ENCODE peak calls at places on chromosomes 4 and X, in six cellular contexts. U, P, F, D, X and N are unnamed samples.

GRCh38 chrX:40166582-40166981 is 68.8 kb upstream of the BCOR start:
- DNase-seq in D (peak; percentile 56), F (no peak), U (no peak), P (peak; percentile 75), X (no peak), N (no peak)

GRCh38 chr4:89949782-89950387 is 55.2 kb downstream of the MMRN1 start:
- DNase-seq in X (no peak), P (no peak), D (no peak), U (no peak), F (no peak), N (no peak)

GRCh38 chr4:185128272-185129119 is 14.6 kb upstream of the SLC25A4 start:
- DNase-seq in D (no peak), U (peak; percentile 26), F (peak; percentile 26), X (peak; percentile 36), P (no peak), N (no peak)

GRCh38 chr4:121185960-121186359 is 21.8 kb upstream of the TNIP3 start:
- DNase-seq in X (no peak), P (no peak), F (no peak), D (no peak), U (no peak), N (no peak)

GRCh38 chr4:124694306-124694705 is 18.2 kb downstream of the ANKRD50 start:
- DNase-seq in U (no peak), D (no peak), X (no peak), P (no peak), F (no peak), N (no peak)

GRCh38 chr4:83128235-83128929 is 13.9 kb upstream of the PLAC8 start:
- DNase-seq in F (no peak), X (no peak), U (no peak), D (peak; percentile 76), P (peak; percentile 79), N (no peak)

GRCh38 chr4:152486414-152487389 is 49.2 kb downstream of the FBXW7 start:
- DNase-seq in P (no peak), U (no peak), D (no peak), F (no peak), X (no peak), N (no peak)

GRCh38 chrX:140744085-140744484 is 34.5 kb downstream of the LINC00632 start:
- DNase-seq in U (no peak), X (no peak), D (no peak), F (no peak), P (no peak), N (no peak)

GRCh38 chr4:120977435-120977997 is 55.0 kb upstream of the PRDM5 start:
- DNase-seq in F (no peak), D (peak; percentile 77), U (no peak), P (peak; percentile 36), X (peak; percentile 9), N (no peak)

GRCh38 chr4:80592950-80593349 is 257.4 kb downstream of the CFAP299 start:
- DNase-seq in P (no peak), U (no peak), F (no peak), X (no peak), D (no peak), N (no peak)

GRCh38 chr4:14264437-14264836 is 636.9 kb upstream of the BOD1L1 start:
- DNase-seq in F (no peak), D (peak; percentile 27), X (no peak), U (no peak), P (no peak), N (no peak)

GRCh38 chr4:8494983-8495548 is 54.5 kb downstream of the TRMT44 start:
- DNase-seq in X (no peak), F (no peak), D (no peak), P (no peak), U (no peak), N (no peak)

GRCh38 chr4:100742045-100742444 is 224.2 kb upstream of the EMCN start:
- DNase-seq in D (peak; percentile 77), U (no peak), X (no peak), P (peak; percentile 22), F (no peak), N (no peak)

GRCh38 chr4:100736651-100737450 is 219.0 kb upstream of the EMCN start:
- DNase-seq in U (no peak), P (peak; percentile 74), F (no peak), X (no peak), D (peak; percentile 92), N (no peak)

GRCh38 chr4:100738388-100739165 is 220.8 kb upstream of the EMCN start:
- DNase-seq in D (peak; percentile 83), U (no peak), X (no peak), F (no peak), P (peak; percentile 79), N (no peak)
- TF ChIP-seq CTCF in D (no peak), U (peak; percentile 22), X (no peak), F (no peak), P (no peak), N (no peak)

GRCh38 chr4:108868606-108869227 is 105.9 kb upstream of the ETNPPL start:
- DNase-seq in D (no peak), P (no peak), F (no peak), X (no peak), U (no peak), N (no peak)
- TF ChIP-seq CTCF in D (no peak), P (no peak), F (no peak), X (no peak), U (no peak), N (no peak)

GRCh38 chr4:84578540-84579409 is 4.2 kb upstream of the CDS1 start:
- DNase-seq in D (peak; percentile 79), U (no peak), X (peak; percentile 26), P (peak; percentile 21), F (no peak), N (no peak)
- TF ChIP-seq CTCF in D (peak; percentile 73), U (peak; percentile 61), X (peak; percentile 48), P (peak; percentile 74), F (no peak), N (peak; percentile 45)

DNA sequence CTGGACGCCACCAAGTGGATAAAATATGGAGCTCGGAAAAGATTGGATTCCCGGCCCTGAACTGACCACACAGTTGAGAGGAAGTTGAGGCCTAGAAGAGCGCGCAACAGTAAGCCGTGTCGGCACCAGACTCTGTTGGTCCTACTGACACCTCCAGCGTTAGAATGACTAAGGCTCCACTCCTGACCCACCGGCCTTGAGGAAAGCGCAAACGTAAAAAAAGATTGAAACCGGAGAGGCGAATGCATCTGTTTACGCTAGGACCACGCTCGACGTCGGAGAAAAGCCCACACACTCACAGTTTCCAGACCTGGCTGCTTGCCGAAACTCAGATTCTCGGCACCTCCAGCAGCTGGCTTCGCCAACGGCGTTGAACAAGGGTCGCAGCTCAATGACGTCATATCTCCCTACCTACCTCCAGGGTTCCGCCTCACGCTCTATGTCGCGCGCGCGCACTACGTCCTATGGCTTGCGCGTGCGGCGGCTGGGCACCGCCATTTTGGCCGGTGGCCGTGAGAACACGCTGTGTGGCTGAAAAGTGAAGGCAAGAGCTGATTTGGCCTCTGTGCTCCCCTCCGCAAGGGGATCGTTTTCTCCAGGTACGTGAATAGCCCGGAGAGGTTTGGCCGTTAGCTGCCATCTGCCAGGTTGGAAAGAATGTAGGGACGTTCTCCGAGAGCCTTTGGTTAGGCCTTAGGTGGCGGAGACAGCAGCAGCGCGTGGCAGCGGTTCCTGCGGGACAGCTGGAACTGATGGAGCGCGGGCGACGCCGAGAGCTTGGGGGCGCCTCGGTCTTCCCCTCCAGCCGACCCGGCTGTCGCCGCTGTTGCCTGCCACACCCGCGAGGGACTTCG is at the start of the genes ABCE1 and ANAPC10:
- DNase-seq in D (peak; percentile 99), X (peak; percentile 92), U (peak; percentile 93), P (peak; percentile 98), F (peak; percentile 96), N (peak; percentile 95)
- TF ChIP-seq CTCF in D (peak; percentile 32), X (no peak), U (peak; percentile 42), P (peak; percentile 30), F (peak; percentile 27), N (peak; percentile 35)

DNA sequence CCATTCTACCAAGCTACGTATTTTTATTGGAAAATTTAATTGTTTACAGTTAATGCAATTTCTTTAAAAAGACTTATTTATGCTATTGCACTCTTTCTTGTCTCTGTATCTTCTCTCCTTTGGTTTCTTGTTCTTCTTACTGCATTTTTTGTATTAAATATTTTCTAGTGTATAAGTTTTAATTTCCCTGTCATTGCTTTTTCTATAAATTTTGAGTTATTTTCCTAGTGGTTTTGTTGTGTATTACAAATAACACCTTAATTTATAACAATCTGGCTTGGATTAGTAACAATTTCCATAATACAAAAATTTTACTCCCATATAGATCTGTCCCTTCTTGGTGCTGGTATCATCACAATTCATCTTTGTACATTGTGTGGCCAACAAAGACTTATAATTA is 303.5 kb upstream of the SPOCK3 start:
- DNase-seq in F (no peak), X (no peak), D (no peak), U (no peak), P (no peak), N (no peak)
- TF ChIP-seq CTCF in F (no peak), X (peak; percentile 42), D (no peak), U (no peak), P (no peak), N (no peak)

GRCh38 chr4:118865091-118865708 is 23.5 kb upstream of the SYNPO2 start:
- DNase-seq in U (no peak), X (peak; percentile 30), F (no peak), D (peak; percentile 70), P (peak; percentile 41), N (no peak)
- TF ChIP-seq CTCF in U (peak; percentile 71), X (peak; percentile 36), F (peak; percentile 67), D (peak; percentile 81), P (peak; percentile 76), N (peak; percentile 69)